ENCODE peak calls at places on chromosome 3, in four cellular contexts. O, K, M and C are unnamed samples. For H3K9me3 and H3K4me1, the result is how much of the 10 kb centered on the place peaks cover.

GRCh38 chr3:49805367-49805782 is 2.3 kb downstream of the INKA1 start:
- DNase-seq in O (no peak), K (peak), M (no peak), C (peak)

GRCh38 chr3:36697397-36698001 is 66.9 kb downstream of the DCLK3 start:
- DNase-seq in O (no peak), K (no peak), M (no peak), C (no peak)

GRCh38 chr3:155070932-155071387 is 9.2 kb upstream of the MME start:
- DNase-seq in O (no peak), K (no peak), M (no peak), C (no peak)

GRCh38 chr3:43624619-43625305 is 3.0 kb upstream of the ANO10 start:
- DNase-seq in O (no peak), K (no peak), M (no peak), C (no peak)

GRCh38 chr3:123884258-123884831 is at the start of gene MYLK:
- DNase-seq in O (no peak), K (peak), M (no peak), C (peak)

GRCh38 chr3:155352900-155353490 is 59.5 kb upstream of the STRIT1 start:
- DNase-seq in O (no peak), K (no peak), M (peak), C (no peak)

GRCh38 chr3:55751730-55752129 is 264.6 kb upstream of the WNT5A start:
- DNase-seq in O (no peak), K (no peak), M (no peak), C (no peak)

GRCh38 chr3:11335056-11335608 is 62.9 kb downstream of the ATG7 start:
- DNase-seq in O (no peak), K (no peak), M (peak), C (no peak)

GRCh38 chr3:3196148-3196861 is 16.8 kb upstream of the CRBN start:
- DNase-seq in O (no peak), K (peak), M (no peak), C (no peak)

GRCh38 chr3:157136647-157137387 is 23.1 kb downstream of the CCNL1 start:
- DNase-seq in O (no peak), K (no peak), M (peak), C (no peak)

GRCh38 chr3:129439381-129439816 is 349 bp downstream of the MBD4 start:
- DNase-seq in O (peak), K (peak), M (no peak), C (peak)

GRCh38 chr3:121961283-121961682 is 60.8 kb downstream of the ILDR1 start:
- DNase-seq in O (no peak), K (no peak), M (no peak), C (no peak)

GRCh38 chr3:49928511-49929017 is 1.0 kb downstream of the MON1A start:
- DNase-seq in O (no peak), K (no peak), M (no peak), C (peak)

GRCh38 chr3:148884261-148884660 is 19.2 kb downstream of the CPA3 start:
- DNase-seq in O (no peak), K (no peak), M (no peak), C (no peak)

GRCh38 chr3:72890166-72890925 is 2.5 kb downstream of the GXYLT2 start:
- DNase-seq in O (no peak), K (no peak), M (no peak), C (no peak)

GRCh38 chr3:122392868-122393844 is 9.2 kb downstream of the FAM162A start:
- DNase-seq in O (no peak), K (no peak), M (no peak), C (no peak)

GRCh38 chr3:126112531-126113237 is 28.8 kb upstream of the SLC41A3 start:
- DNase-seq in O (no peak), K (no peak), M (no peak), C (peak)

GRCh38 chr3:193317901-193318300 is 60.7 kb downstream of the ATP13A5 start:
- DNase-seq in O (no peak), K (no peak), M (no peak), C (no peak)

GRCh38 chr3:177606891-177607290 is 409.6 kb upstream of the TBL1XR1 start:
- DNase-seq in O (no peak), K (no peak), M (no peak), C (no peak)
- H3K9me3 ChIP-seq in O (under half), K (under half), M (under half), C (under half)

GRCh38 chr3:44993471-44994205 is 17.6 kb downstream of the EXOSC7 start:
- DNase-seq in O (no peak), K (no peak), M (peak), C (no peak)
- H3K4me1 ChIP-seq in O (under half), K (under half), M (under half), C (under half)

GRCh38 chr3:58779934-58780333 is 113.4 kb upstream of the FAM3D start:
- DNase-seq in O (no peak), K (no peak), M (no peak), C (no peak)
- H3K9me3 ChIP-seq in O (under half), K (under half), M (under half), C (under half)

DNA sequence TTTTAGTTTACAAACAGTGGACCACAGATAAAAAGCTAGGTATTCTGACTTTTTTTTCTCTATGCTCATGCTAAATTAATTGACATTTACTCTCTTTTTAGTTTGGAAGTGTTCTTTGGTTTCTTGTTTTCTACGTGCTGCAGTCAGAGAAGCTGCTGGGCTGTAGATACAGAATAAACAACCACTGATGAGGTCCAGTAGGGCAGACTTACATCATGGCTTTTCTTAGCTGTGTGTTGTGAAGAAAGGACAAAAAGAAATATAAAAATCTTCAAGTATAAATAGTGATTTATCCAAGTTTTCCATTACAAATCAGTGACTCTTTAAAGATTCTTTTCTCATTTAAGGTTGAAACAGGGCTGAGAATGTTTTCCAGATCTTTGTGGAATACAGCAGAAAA is 122.2 kb downstream of the CMSS1 start:
- DNase-seq in O (no peak), K (no peak), M (no peak), C (no peak)
- H3K4me1 ChIP-seq in O (under half), K (under half), M (under half), C (under half)

GRCh38 chr3:98705212-98705611 is 57.9 kb upstream of the ST3GAL6 start:
- DNase-seq in O (no peak), K (no peak), M (peak), C (no peak)

GRCh38 chr3:98699132-98699531 is 64.0 kb upstream of the ST3GAL6 start:
- DNase-seq in O (no peak), K (no peak), M (peak), C (no peak)

GRCh38 chr3:98701276-98701675 is 61.9 kb upstream of the ST3GAL6 start:
- DNase-seq in O (no peak), K (no peak), M (no peak), C (no peak)

GRCh38 chr3:98705694-98706093 is 57.4 kb upstream of the ST3GAL6 start:
- DNase-seq in O (no peak), K (no peak), M (peak), C (no peak)

DNA sequence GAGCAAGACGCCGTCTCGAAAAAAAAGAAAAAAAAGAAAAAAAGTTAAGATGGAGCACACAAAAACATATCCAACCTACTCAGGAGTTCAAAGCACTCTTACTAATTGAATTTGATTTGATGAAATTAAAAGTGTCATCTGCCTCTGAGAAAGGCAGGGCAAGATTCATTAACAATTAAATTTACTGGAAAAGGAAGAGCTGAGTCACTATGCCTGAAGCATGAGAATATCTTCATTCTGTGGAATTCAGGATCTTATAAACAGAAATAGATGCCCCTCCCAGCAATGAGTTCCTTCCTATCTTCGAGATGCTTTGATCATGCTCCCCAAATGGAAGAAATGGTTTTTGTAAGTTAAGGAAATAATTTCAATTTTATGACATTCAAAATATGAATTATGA is 61.0 kb upstream of the ST3GAL6 start:
- DNase-seq in O (no peak), K (no peak), M (peak), C (no peak)
- H3K9me3 ChIP-seq in O (under half), K (under half), M (under half), C (under half)